ENCODE peak calls at places on chromosomes 7 and 10, in nine cellular contexts. Y is colonic mucosa, U is gastrocnemius medialis, G is A549, T is heart left ventricle, W is breast epithelium, E is AG10803, B is dorsolateral prefrontal cortex, V is MM.1S. X is an unnamed sample.

GRCh38 chr10:13296476-13296875 is 3.4 kb downstream of the PHYH start:
- DNase-seq in Y (no peak), U (no peak), G (no peak), T (no peak), W (no peak), E (no peak), B (no peak), V (no peak), X (no peak)

GRCh38 chr7:34982371-34983019 is 54.8 kb downstream of the DPY19L1 start:
- DNase-seq in Y (no peak), U (no peak), G (no peak), T (no peak), W (no peak), E (no peak), B (no peak), V (peak), X (no peak)

GRCh38 chr10:78972160-78972946 is 96.4 kb upstream of the ZMIZ1 start:
- DNase-seq in Y (peak), U (peak), G (peak), T (peak), W (peak), E (peak), B (peak), V (no peak), X (peak)

GRCh38 chr7:29239638-29240037 is 45.1 kb downstream of the CHN2 start:
- DNase-seq in Y (no peak), U (no peak), G (peak), T (no peak), W (no peak), E (no peak), B (no peak), V (no peak), X (no peak)

GRCh38 chr10:93431361-93431760 is 50.8 kb downstream of the MYOF start:
- DNase-seq in Y (no peak), U (no peak), G (no peak), T (no peak), W (no peak), E (no peak), B (no peak), V (no peak), X (no peak)

GRCh38 chr10:70943249-70943648 is 54.9 kb upstream of the PCBD1 start:
- DNase-seq in Y (no peak), U (no peak), G (no peak), T (no peak), W (no peak), E (no peak), B (no peak), V (no peak), X (no peak)

GRCh38 chr10:63627376-63627775 is 106.2 kb downstream of the REEP3 start:
- DNase-seq in Y (no peak), U (no peak), G (no peak), T (no peak), W (no peak), E (peak), B (no peak), V (no peak), X (no peak)

GRCh38 chr10:93874309-93875031 is 19.3 kb upstream of the SLC35G1 start:
- DNase-seq in Y (no peak), U (no peak), G (no peak), T (no peak), W (no peak), E (no peak), B (no peak), V (no peak), X (no peak)

GRCh38 chr10:103454026-103454425 is 1.9 kb upstream of the CALHM2 start:
- DNase-seq in Y (no peak), U (no peak), G (no peak), T (no peak), W (no peak), E (no peak), B (no peak), V (no peak), X (no peak)

GRCh38 chr10:86674912-86675311 is 6.6 kb downstream of the LDB3 start:
- DNase-seq in Y (no peak), U (no peak), G (no peak), T (peak), W (no peak), E (no peak), B (no peak), V (no peak), X (no peak)

GRCh38 chr7:32616625-32617024 is 121.3 kb downstream of the AVL9 start:
- DNase-seq in Y (no peak), U (peak), G (peak), T (peak), W (no peak), E (peak), B (no peak), V (no peak), X (peak)

GRCh38 chr10:32376780-32377179 is 29.8 kb upstream of the EPC1 start:
- DNase-seq in Y (no peak), U (no peak), G (no peak), T (no peak), W (no peak), E (no peak), B (no peak), V (no peak), X (no peak)
- H3K4me3 ChIP-seq in Y (peak), U (peak), G (peak), T (peak), W (peak), E (peak), B (peak), V (peak), X (peak)

GRCh38 chr7:118918556-118918955 is 694.1 kb downstream of the ANKRD7 start:
- DNase-seq in Y (no peak), U (no peak), G (no peak), T (no peak), W (no peak), E (no peak), B (no peak), V (peak), X (no peak)
- TF ChIP-seq CTCF in Y (no peak), U (no peak), G (peak), T (no peak), W (no peak), E (no peak), B (no peak), V (peak), X (peak)

GRCh38 chr7:113086928-113087277 is 276 bp upstream of the GPR85 start:
- DNase-seq in Y (no peak), U (no peak), G (no peak), T (no peak), W (no peak), E (no peak), B (no peak), V (no peak), X (no peak)

GRCh38 chr7:113085781-113086390 is 741 bp downstream of the GPR85 start:
- DNase-seq in Y (no peak), U (no peak), G (no peak), T (no peak), W (no peak), E (peak), B (no peak), V (no peak), X (no peak)

GRCh38 chr7:113084499-113085172 is 2.0 kb downstream of the GPR85 start:
- DNase-seq in Y (no peak), U (no peak), G (no peak), T (no peak), W (no peak), E (no peak), B (no peak), V (no peak), X (no peak)

GRCh38 chr7:113086431-113086888 is at the start of gene GPR85:
- DNase-seq in Y (no peak), U (no peak), G (peak), T (peak), W (peak), E (peak), B (peak), V (no peak), X (no peak)

DNA sequence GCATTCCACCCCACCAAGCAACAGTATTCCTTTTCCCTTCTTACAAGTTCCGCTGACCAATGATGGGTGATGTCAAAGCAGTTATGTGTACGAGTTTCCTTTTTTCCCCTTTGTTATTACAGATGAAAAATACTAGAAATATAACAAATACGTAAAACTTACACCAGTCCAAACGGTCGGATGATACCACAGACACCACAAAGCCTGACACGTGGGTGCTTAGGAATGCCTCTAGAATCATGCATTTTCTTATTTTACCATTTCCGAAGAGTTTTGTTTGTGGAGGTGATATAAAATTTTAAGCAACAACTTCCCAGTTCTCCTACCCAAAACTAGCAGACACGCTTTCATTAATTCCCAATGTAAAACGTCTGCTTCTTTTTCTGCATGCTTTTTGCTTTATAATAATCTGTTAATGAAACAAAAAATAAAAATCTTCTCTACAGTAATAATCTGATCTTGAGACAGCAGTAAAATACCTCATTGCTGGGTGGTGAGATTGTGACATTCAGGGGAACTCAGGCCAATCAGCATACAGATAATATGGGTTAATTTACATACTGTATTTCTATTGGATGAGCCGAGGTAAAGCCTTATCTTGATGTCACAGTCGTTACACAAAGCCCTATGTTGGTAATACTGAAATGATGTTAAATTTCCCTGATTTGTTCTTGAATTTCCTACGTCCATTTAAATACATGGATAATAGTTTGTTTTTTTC is 811 bp upstream of the GPR85 start:
- DNase-seq in Y (no peak), U (no peak), G (no peak), T (no peak), W (no peak), E (peak), B (no peak), V (no peak), X (peak)
- H3K4me3 ChIP-seq in Y (no peak), U (peak), G (no peak), T (peak), W (peak), E (peak), B (peak), V (no peak), X (peak)

GRCh38 chr7:4682621-4683042 is 537 bp downstream of the FOXK1 start:
- DNase-seq in Y (peak), U (peak), G (no peak), T (peak), W (peak), E (peak), B (peak), V (peak), X (no peak)
- TF ChIP-seq CTCF in Y (no peak), U (no peak), G (peak), T (no peak), W (no peak), E (no peak), B (no peak), V (peak), X (peak)

GRCh38 chr10:521261-521660 is 168.2 kb downstream of the DIP2C start:
- DNase-seq in Y (no peak), U (no peak), G (no peak), T (no peak), W (no peak), E (no peak), B (no peak), V (no peak), X (no peak)
- H3K4me3 ChIP-seq in Y (no peak), U (no peak), G (no peak), T (no peak), W (no peak), E (no peak), B (no peak), V (no peak), X (no peak)

X was measured in retinal pigment epithelial cell.